ENCODE peak calls at places on chromosome 1, in five cellular contexts. F is globus pallidus, C is DMS153, X is bronchial epithelial cell, J is NCI-H2081. I is an unnamed sample.

GRCh38 chr1:11238311-11238710 is 24.0 kb downstream of the MTOR start:
- DNase-seq in F (no peak), C (no peak), X (no peak), J (no peak), I (no peak)

GRCh38 chr1:14996133-14997050 is 157.2 kb upstream of the TMEM51 start:
- DNase-seq in F (no peak), C (no peak), X (peak; percentile 4), J (no peak), I (no peak)

GRCh38 chr1:226577401-226578180 is 29.0 kb downstream of the STUM start:
- DNase-seq in F (no peak), C (no peak), X (no peak), J (no peak), I (no peak)

GRCh38 chr1:29896791-29897725 is 660.7 kb downstream of the PTPRU start:
- DNase-seq in F (peak; percentile 6), C (no peak), X (peak; percentile 15), J (no peak), I (no peak)

GRCh38 chr1:111406325-111406768 is 21.2 kb downstream of the OVGP1 start:
- DNase-seq in F (peak; percentile 1), C (peak; percentile 93), X (peak; percentile 62), J (peak; percentile 45), I (no peak)

GRCh38 chr1:10687142-10687715 is 109.2 kb downstream of the CASZ1 start:
- DNase-seq in F (no peak), C (peak; percentile 60), X (no peak), J (no peak), I (no peak)

GRCh38 chr1:61054636-61055035 is 27.7 kb upstream of the NFIA start:
- DNase-seq in F (no peak), C (no peak), X (no peak), J (no peak), I (no peak)

GRCh38 chr1:168092566-168093355 is 44.0 kb downstream of the GPR161 start:
- DNase-seq in F (no peak), C (peak; percentile 13), X (peak; percentile 17), J (no peak), I (no peak)

GRCh38 chr1:12053752-12054548 is 9.2 kb upstream of the TNFRSF8 start:
- DNase-seq in F (no peak), C (no peak), X (peak; percentile 20), J (no peak), I (no peak)

I was measured in Ammon's horn.